ENCODE peak calls at places on chromosome 19, in nine cellular contexts. R is neural crest cell; N is stimulated activated CD8-positive, alpha-beta memory T cell treated with anti-CD3 and anti-CD28 coated beads, Interleukin-4, amount 100 ng/mL, for 1 hour; Y is activated B cell treated with CpG ODN at 0.5 μM for 24 hours; S is left ventricle myocardium superior; H is activated T-cell treated with anti-CD3 and anti-CD28 coated beads, Interleukin-2, amount 50 U/mL, for 72 hours; Q is T1000; T is HT-29; O is NCI-H345. J is an unnamed sample.

GRCh38 chr19:17733127-17733526 is 13.8 kb downstream of the MAP1S start:
- DNase-seq in S (no peak), H (no peak), Q (no peak), N (no peak), O (no peak), T (no peak), R (no peak), Y (no peak), J (no peak)

GRCh38 chr19:35122687-35123551 is 7.3 kb downstream of the FXYD3 start:
- DNase-seq in H (no peak), N (no peak), O (no peak), T (no peak), Q (no peak), Y (no peak), S (no peak), R (no peak), J (no peak)

GRCh38 chr19:37905936-37906867 is at the start of gene WDR87:
- DNase-seq in N (no peak), Q (no peak), T (peak), S (peak), H (peak), R (peak), O (peak), Y (no peak), J (no peak)

GRCh38 chr19:55369651-55370304 is 485 bp downstream of the IL11 start:
- DNase-seq in Y (no peak), O (no peak), N (no peak), S (no peak), R (peak), Q (peak), H (peak), T (no peak), J (no peak)

GRCh38 chr19:44947041-44947581 is 1.3 kb downstream of the APOC2 start:
- DNase-seq in O (no peak), S (no peak), Y (no peak), Q (no peak), T (no peak), N (no peak), R (no peak), H (no peak), J (peak)

GRCh38 chr19:47436712-47437401 is 17.5 kb upstream of the MEIS3 start:
- DNase-seq in O (peak), R (peak), N (peak), Q (peak), S (peak), H (peak), Y (peak), T (peak), J (peak)

GRCh38 chr19:2900296-2901252 is at the start of gene ZNF57:
- DNase-seq in N (peak), H (peak), S (peak), R (peak), O (peak), T (peak), Q (peak), Y (peak), J (peak)

GRCh38 chr19:33350538-33351309 is 22.8 kb upstream of the CEBPG start:
- DNase-seq in R (no peak), H (no peak), N (no peak), O (no peak), Q (no peak), T (no peak), Y (no peak), S (no peak), J (no peak)

GRCh38 chr19:45515807-45516401 is 8.6 kb downstream of the VASP start:
- DNase-seq in N (no peak), O (no peak), R (no peak), T (peak), S (no peak), Y (no peak), Q (no peak), H (no peak), J (no peak)

GRCh38 chr19:12884926-12885748 is 1.9 kb downstream of the KLF1 start:
- DNase-seq in Y (peak), T (peak), Q (no peak), N (peak), R (peak), O (peak), S (peak), H (peak), J (peak)

GRCh38 chr19:30153326-30154210 is 211.5 kb downstream of the URI1 start:
- DNase-seq in Q (no peak), R (no peak), H (no peak), T (no peak), O (no peak), N (no peak), Y (no peak), S (no peak), J (no peak)

GRCh38 chr19:47514151-47514868 is 553 bp downstream of the NAPA start:
- DNase-seq in Y (no peak), Q (no peak), H (peak), R (no peak), O (no peak), T (peak), S (no peak), N (no peak), J (no peak)

GRCh38 chr19:51927859-51928258 is 587 bp downstream of the ZNF613 start:
- DNase-seq in S (no peak), O (no peak), R (no peak), H (no peak), T (no peak), Y (no peak), N (no peak), Q (no peak), J (no peak)

GRCh38 chr19:42469311-42470239 is 26.8 kb upstream of the CXCL17 start:
- DNase-seq in S (no peak), O (no peak), Q (no peak), T (no peak), H (no peak), N (no peak), R (no peak), Y (no peak), J (no peak)

GRCh38 chr19:33234092-33234491 is 8.4 kb upstream of the SLC7A10 start:
- DNase-seq in T (no peak), H (no peak), N (no peak), S (peak), R (no peak), Q (no peak), Y (no peak), O (no peak), J (no peak)

GRCh38 chr19:5515737-5516136 is 52.0 kb downstream of the TINCR start:
- DNase-seq in Q (no peak), H (no peak), Y (no peak), S (no peak), O (no peak), N (no peak), R (no peak), T (no peak), J (no peak)

GRCh38 chr19:4149518-4150288 is 3.7 kb upstream of the CREB3L3 start:
- DNase-seq in Q (no peak), R (no peak), N (no peak), T (no peak), H (no peak), S (no peak), Y (no peak), O (peak), J (no peak)

GRCh38 chr19:58097783-58098681 is at the start of gene ZSCAN18:
- DNase-seq in R (peak), Q (peak), N (peak), O (peak), H (peak), Y (peak), S (peak), T (no peak), J (peak)

GRCh38 chr19:48466571-48467325 is 2.4 kb upstream of the CYTH2 start:
- DNase-seq in S (no peak), N (no peak), O (no peak), R (no peak), Y (no peak), Q (no peak), H (no peak), T (no peak), J (no peak)

GRCh38 chr19:16519230-16519687 is 23.0 kb downstream of the CHERP start:
- DNase-seq in T (no peak), S (no peak), Y (no peak), O (no peak), H (no peak), N (no peak), R (no peak), Q (no peak), J (no peak)

J was measured in pons.